ENCODE peak calls at places on chromosomes 3 and 15, in four cellular contexts. K is ovary, Y is transverse colon, H is IMR-90. C is an unnamed sample.

GRCh38 chr3:186955898-186956696 is 25.8 kb downstream of the ST6GAL1 start:
- DNase-seq in K (no peak), Y (no peak), H (no peak), C (no peak)

GRCh38 chr15:89071471-89071870 is 16.8 kb upstream of the ABHD2 start:
- DNase-seq in K (no peak), Y (no peak), H (no peak), C (no peak)

GRCh38 chr3:127781411-127782001 is 40.8 kb downstream of the MGLL start:
- DNase-seq in K (no peak), Y (no peak), H (peak; percentile 85), C (peak; percentile 12)

GRCh38 chr3:194806991-194807685 is 121.5 kb downstream of the FAM43A start:
- DNase-seq in K (no peak), Y (no peak), H (peak; percentile 6), C (no peak)

GRCh38 chr15:60526127-60526616 is 47.2 kb upstream of the ICE2 start:
- DNase-seq in K (no peak), Y (no peak), H (no peak), C (no peak)

GRCh38 chr15:33086500-33087141 is 107.9 kb downstream of the FMN1 start:
- DNase-seq in K (no peak), Y (no peak), H (peak; percentile 87), C (no peak)

GRCh38 chr15:73696641-73697001 is 12.4 kb downstream of the CD276 start:
- DNase-seq in K (no peak), Y (no peak), H (no peak), C (no peak)

GRCh38 chr15:89329329-89330084 is 5.1 kb downstream of the POLG start:
- DNase-seq in K (no peak), Y (no peak), H (no peak), C (no peak)

GRCh38 chr3:197519801-197520211 is 36.0 kb downstream of the BDH1 start:
- DNase-seq in K (no peak), Y (no peak), H (no peak), C (no peak)

GRCh38 chr15:85035980-85036379 is 54.3 kb downstream of the PDE8A start:
- DNase-seq in K (no peak), Y (no peak), H (no peak), C (no peak)

GRCh38 chr15:84598993-84599392 is 1.8 kb upstream of the ZSCAN2 start:
- DNase-seq in K (peak; percentile 37), Y (peak; percentile 40), H (peak; percentile 66), C (peak; percentile 38)

GRCh38 chr3:94291686-94292085 is 228.8 kb downstream of the NSUN3 start:
- DNase-seq in K (no peak), Y (no peak), H (no peak), C (no peak)

GRCh38 chr15:90972133-90972532 is 17.4 kb downstream of the RCCD1 start:
- DNase-seq in K (no peak), Y (no peak), H (no peak), C (no peak)

GRCh38 chr15:90968434-90968833 is 13.8 kb downstream of the RCCD1 start:
- DNase-seq in K (no peak), Y (no peak), H (no peak), C (no peak)

GRCh38 chr15:90967206-90967605 is 12.5 kb downstream of the RCCD1 start:
- DNase-seq in K (no peak), Y (no peak), H (no peak), C (no peak)

GRCh38 chr15:90974216-90974615 is 19.5 kb downstream of the RCCD1 start:
- DNase-seq in K (no peak), Y (no peak), H (no peak), C (no peak)

DNA sequence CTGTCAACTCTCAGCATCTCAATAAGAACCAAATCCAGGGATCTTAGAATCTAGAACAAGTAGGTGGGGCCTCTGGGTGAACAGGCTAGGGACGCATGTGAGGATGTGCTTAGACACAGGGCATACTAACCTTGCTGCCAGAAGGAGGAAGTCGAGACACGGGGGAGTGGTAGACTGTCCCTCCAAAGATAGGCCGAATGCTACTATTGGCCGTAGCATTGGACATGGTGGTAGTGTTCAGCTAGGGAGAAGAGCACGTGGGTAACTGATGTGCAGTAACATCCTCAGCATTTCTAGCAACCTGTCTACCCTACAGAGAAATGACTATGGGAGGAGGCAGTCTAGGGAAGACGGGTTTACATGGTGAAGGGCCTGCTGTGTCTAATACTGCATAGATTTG is 15.6 kb downstream of the RCCD1 start:
- DNase-seq in K (no peak), Y (no peak), H (no peak), C (no peak)
- TF ChIP-seq POLR2A in K (no peak), Y (no peak), H (no peak), C (no peak)

GRCh38 chr3:11624161-11624560 is 19.6 kb downstream of the VGLL4 start:
- DNase-seq in K (no peak), Y (no peak), H (peak; percentile 61), C (no peak)

GRCh38 chr3:11624704-11625375 is 18.9 kb downstream of the VGLL4 start:
- DNase-seq in K (no peak), Y (no peak), H (no peak), C (no peak)

GRCh38 chr3:11626084-11626463 is 17.6 kb downstream of the VGLL4 start:
- DNase-seq in K (no peak), Y (no peak), H (no peak), C (no peak)

GRCh38 chr3:11627612-11628011 is 16.1 kb downstream of the VGLL4 start:
- DNase-seq in K (no peak), Y (no peak), H (no peak), C (no peak)

DNA sequence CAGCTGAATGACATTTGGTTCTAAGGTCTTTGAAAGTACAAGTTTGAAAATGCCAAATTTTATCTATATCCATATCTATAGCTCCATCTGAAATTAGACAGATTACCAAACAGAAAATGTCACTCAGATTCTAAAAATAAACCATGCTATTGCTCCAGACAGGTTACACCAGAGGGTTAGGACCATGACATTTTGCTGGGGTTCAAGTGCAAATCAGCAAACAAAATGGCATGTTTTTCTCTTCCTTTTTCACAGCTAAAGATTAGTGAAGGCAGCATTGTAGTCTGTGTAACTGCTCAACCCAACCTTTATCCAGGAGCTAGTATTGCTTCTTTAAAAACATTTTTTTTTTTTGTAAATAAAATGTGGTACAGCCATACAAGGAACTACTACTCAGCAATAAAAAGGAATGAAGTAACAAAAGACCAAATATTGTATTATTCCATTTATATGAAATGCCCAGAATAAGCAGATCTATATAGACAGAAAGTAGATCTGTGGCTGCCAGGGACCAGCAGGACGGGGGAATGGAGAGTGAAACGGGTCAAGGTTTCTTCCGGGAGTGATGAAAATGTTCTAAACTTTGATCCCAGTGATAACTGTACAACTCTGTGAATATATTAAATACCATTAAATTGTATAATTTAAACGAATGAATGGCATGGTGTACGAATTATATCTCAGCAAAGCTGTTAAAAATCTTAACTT is 18.2 kb downstream of the VGLL4 start:
- DNase-seq in K (no peak), Y (no peak), H (no peak), C (no peak)
- H3K4me1 ChIP-seq in K (peaks cover 17% of the 10 kb centered on the region), Y (peaks cover 85% of the 10 kb centered on the region), H (peaks cover 11% of the 10 kb centered on the region), C (peaks cover 45% of the 10 kb centered on the region)

GRCh38 chr15:64754663-64755426 is 20.5 kb downstream of the RBPMS2 start:
- DNase-seq in K (no peak), Y (no peak), H (no peak), C (no peak)
- TF ChIP-seq POLR2A in K (no peak), Y (no peak), H (no peak), C (no peak)

GRCh38 chr15:92500023-92500630 is 106.4 kb downstream of the ST8SIA2 start:
- DNase-seq in K (no peak), Y (no peak), H (no peak), C (no peak)
- H3K4me1 ChIP-seq in K (no peaks in the 10 kb centered on the region), Y (no peaks in the 10 kb centered on the region), H (no peaks in the 10 kb centered on the region), C (no peaks in the 10 kb centered on the region)

GRCh38 chr3:52817221-52817620 is 13.3 kb downstream of the ITIH4 start:
- DNase-seq in K (no peak), Y (no peak), H (no peak), C (no peak)

GRCh38 chr3:52816654-52817053 is 13.8 kb downstream of the ITIH4 start:
- DNase-seq in K (no peak), Y (no peak), H (no peak), C (no peak)

GRCh38 chr3:52811452-52812011 is 16.9 kb downstream of the ITIH3 start:
- DNase-seq in K (no peak), Y (no peak), H (no peak), C (no peak)

GRCh38 chr3:52810923-52811322 is 16.3 kb downstream of the ITIH3 start:
- DNase-seq in K (no peak), Y (no peak), H (no peak), C (no peak)

DNA sequence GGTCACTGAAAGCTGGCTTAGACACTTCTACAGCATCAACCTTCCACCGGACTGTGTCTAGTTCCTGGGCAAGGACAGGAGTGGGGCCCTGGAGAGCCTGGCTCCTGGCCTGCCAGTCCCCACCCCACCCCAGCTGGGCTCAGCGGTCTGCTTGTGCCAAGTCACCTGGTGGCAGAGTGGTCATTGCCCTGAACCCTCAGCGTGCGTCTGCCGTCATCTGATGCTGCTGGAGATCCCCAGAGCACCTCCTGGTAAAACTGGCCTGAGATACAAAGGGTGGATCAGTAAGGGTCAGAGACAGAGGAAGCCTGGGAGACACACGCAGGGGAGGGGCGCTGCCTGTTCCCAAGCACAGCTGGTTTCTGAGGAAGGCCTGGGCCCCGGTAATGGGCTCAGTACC is 16.7 kb downstream of the ITIH4 start:
- DNase-seq in K (no peak), Y (no peak), H (no peak), C (no peak)
- TF ChIP-seq POLR2A in K (no peak), Y (no peak), H (no peak), C (no peak)